ENCODE peak calls at places on chromosomes 16 and 17, in six cellular contexts. V is effector memory CD8-positive, alpha-beta T cell; N is CD8-positive, alpha-beta memory T cell; L is stimulated activated CD4-positive, alpha-beta T cell treated with anti-CD3 and anti-CD28 coated beads, Interleukin-2, amount 100 ng/mL, for 48 hours; M is ovary; A is stimulated activated CD8-positive, alpha-beta memory T cell treated with anti-CD3 and anti-CD28 coated beads, Interleukin-15, amount 100 ng/mL, for 1 hour. X is an unnamed sample.

GRCh38 chr17:13864551-13864950 is 204.8 kb upstream of the COX10 start:
- DNase-seq in V (no peak), N (no peak), L (no peak), M (no peak), A (no peak), X (peak)

GRCh38 chr16:24138024-24138423 is 118.1 kb upstream of the CACNG3 start:
- DNase-seq in V (no peak), N (no peak), L (no peak), M (no peak), A (no peak), X (no peak)

GRCh38 chr17:46167826-46168569 is 25.2 kb downstream of the KANSL1 start:
- DNase-seq in V (no peak), N (no peak), L (no peak), M (no peak), A (no peak), X (peak)

GRCh38 chr17:81579821-81580321 is 27.7 kb upstream of the FAAP100 start:
- DNase-seq in V (no peak), N (no peak), L (no peak), M (no peak), A (no peak), X (peak)

GRCh38 chr17:67212231-67212630 is 32.8 kb downstream of the HELZ start:
- DNase-seq in V (no peak), N (no peak), L (no peak), M (no peak), A (no peak), X (peak)

GRCh38 chr17:66541461-66542182 is 239.2 kb downstream of the PRKCA start:
- DNase-seq in V (no peak), N (no peak), L (no peak), M (no peak), A (no peak), X (peak)

GRCh38 chr16:63080736-63081135 is 1044.5 kb upstream of the CDH8 start:
- DNase-seq in V (no peak), N (no peak), L (no peak), M (no peak), A (no peak), X (no peak)

GRCh38 chr17:76529643-76530488 is 7.6 kb downstream of the CYGB start:
- DNase-seq in V (no peak), N (no peak), L (no peak), M (peak), A (no peak), X (peak)

GRCh38 chr17:34721326-34721725 is 141.9 kb downstream of the TMEM132E start:
- DNase-seq in V (no peak), N (no peak), L (no peak), M (no peak), A (no peak), X (no peak)

GRCh38 chr16:88773812-88774291 is 11.2 kb downstream of the PIEZO1 start:
- DNase-seq in V (no peak), N (no peak), L (no peak), M (peak), A (no peak), X (peak)